ENCODE peak calls at places on chromosomes 12 and 14, in five cellular contexts. One of them, this sample, is unnamed.

GRCh38 chr14:101098641-101099040 is 195.1 kb upstream of the RTL1 start:
- DNase-seq in non-pigmented ciliary epithelial cell: peak; percentile 43
- DNase-seq in stomach: no peak
- DNase-seq in lower leg skin: no peak
- DNase-seq in hippocampal formation: no peak
- DNase-seq in this sample: peak; percentile 67

GRCh38 chr12:115857160-115857920 is 420.2 kb downstream of the MED13L start:
- DNase-seq in non-pigmented ciliary epithelial cell: no peak
- DNase-seq in stomach: no peak
- DNase-seq in lower leg skin: no peak
- DNase-seq in hippocampal formation: no peak
- DNase-seq in this sample: no peak

GRCh38 chr14:101097109-101097793 is 193.7 kb upstream of the RTL1 start:
- DNase-seq in non-pigmented ciliary epithelial cell: no peak
- DNase-seq in stomach: no peak
- DNase-seq in lower leg skin: no peak
- DNase-seq in hippocampal formation: no peak
- DNase-seq in this sample: no peak

GRCh38 chr12:51330186-51330585 is 6.2 kb upstream of the BIN2 start:
- DNase-seq in non-pigmented ciliary epithelial cell: no peak
- DNase-seq in stomach: no peak
- DNase-seq in lower leg skin: no peak
- DNase-seq in hippocampal formation: no peak
- DNase-seq in this sample: no peak

GRCh38 chr12:68319988-68320623 is 12.1 kb downstream of the MDM1 start:
- DNase-seq in non-pigmented ciliary epithelial cell: no peak
- DNase-seq in stomach: no peak
- DNase-seq in lower leg skin: no peak
- DNase-seq in hippocampal formation: no peak
- DNase-seq in this sample: peak; percentile 84

GRCh38 chr12:2136901-2137300 is 84.1 kb downstream of the CACNA1C start:
- DNase-seq in non-pigmented ciliary epithelial cell: no peak
- DNase-seq in stomach: no peak
- DNase-seq in lower leg skin: no peak
- DNase-seq in hippocampal formation: no peak
- DNase-seq in this sample: no peak

GRCh38 chr12:91778938-91779400 is 366.7 kb downstream of the BTG1 start:
- DNase-seq in non-pigmented ciliary epithelial cell: peak; percentile 90
- DNase-seq in stomach: peak; percentile 26
- DNase-seq in lower leg skin: no peak
- DNase-seq in hippocampal formation: no peak
- DNase-seq in this sample: peak; percentile 93

GRCh38 chr12:86914716-86915115 is 658.5 kb upstream of the MGAT4C start:
- DNase-seq in non-pigmented ciliary epithelial cell: peak; percentile 13
- DNase-seq in stomach: no peak
- DNase-seq in lower leg skin: no peak
- DNase-seq in hippocampal formation: no peak
- DNase-seq in this sample: peak; percentile 44

GRCh38 chr14:34334329-34334728 is 127.7 kb downstream of the SPTSSA start:
- DNase-seq in non-pigmented ciliary epithelial cell: no peak
- DNase-seq in stomach: no peak
- DNase-seq in lower leg skin: no peak
- DNase-seq in hippocampal formation: no peak
- DNase-seq in this sample: no peak

GRCh38 chr12:66288121-66288520 is 14.2 kb upstream of the HELB start:
- DNase-seq in non-pigmented ciliary epithelial cell: no peak
- DNase-seq in stomach: no peak
- DNase-seq in lower leg skin: no peak
- DNase-seq in hippocampal formation: no peak
- DNase-seq in this sample: no peak

GRCh38 chr12:64389154-64389553 is 1.4 kb downstream of the C12orf56 start:
- DNase-seq in non-pigmented ciliary epithelial cell: no peak
- DNase-seq in stomach: no peak
- DNase-seq in lower leg skin: no peak
- DNase-seq in hippocampal formation: no peak
- DNase-seq in this sample: no peak

GRCh38 chr14:68084256-68084655 is 264.7 kb downstream of the RAD51B start:
- DNase-seq in non-pigmented ciliary epithelial cell: no peak
- DNase-seq in stomach: no peak
- DNase-seq in lower leg skin: no peak
- DNase-seq in hippocampal formation: no peak
- DNase-seq in this sample: peak; percentile 23

GRCh38 chr14:102941419-102942011 is 19.1 kb downstream of the AMN start:
- DNase-seq in non-pigmented ciliary epithelial cell: no peak
- DNase-seq in stomach: no peak
- DNase-seq in lower leg skin: no peak
- DNase-seq in hippocampal formation: no peak
- DNase-seq in this sample: no peak

GRCh38 chr12:91194500-91194899 is 11.9 kb upstream of the DCN start:
- DNase-seq in non-pigmented ciliary epithelial cell: peak; percentile 59
- DNase-seq in stomach: no peak
- DNase-seq in lower leg skin: no peak
- DNase-seq in hippocampal formation: no peak
- DNase-seq in this sample: peak; percentile 70

GRCh38 chr14:69005432-69006148 is 26.5 kb upstream of the ACTN1 start:
- DNase-seq in non-pigmented ciliary epithelial cell: peak; percentile 89
- DNase-seq in stomach: peak; percentile 55
- DNase-seq in lower leg skin: peak; percentile 92
- DNase-seq in hippocampal formation: no peak
- DNase-seq in this sample: peak; percentile 77

GRCh38 chr14:44113769-44114730 is 393.0 kb downstream of the FSCB start:
- DNase-seq in non-pigmented ciliary epithelial cell: no peak
- DNase-seq in stomach: no peak
- DNase-seq in lower leg skin: no peak
- DNase-seq in hippocampal formation: no peak
- DNase-seq in this sample: no peak

GRCh38 chr14:51458563-51458955 is 193.2 kb upstream of the FRMD6 start:
- DNase-seq in non-pigmented ciliary epithelial cell: peak; percentile 87
- DNase-seq in stomach: no peak
- DNase-seq in lower leg skin: no peak
- DNase-seq in hippocampal formation: no peak
- DNase-seq in this sample: peak; percentile 98

GRCh38 chr12:92188517-92189188 is 43.0 kb upstream of the BTG1 start:
- DNase-seq in non-pigmented ciliary epithelial cell: no peak
- DNase-seq in stomach: no peak
- DNase-seq in lower leg skin: no peak
- DNase-seq in hippocampal formation: no peak
- DNase-seq in this sample: no peak

GRCh38 chr14:48140804-48141203 is 465.4 kb upstream of the MDGA2 start:
- DNase-seq in non-pigmented ciliary epithelial cell: no peak
- DNase-seq in stomach: no peak
- DNase-seq in lower leg skin: no peak
- DNase-seq in hippocampal formation: no peak
- DNase-seq in this sample: peak; percentile 0

GRCh38 chr14:103905861-103906456 is 22.3 kb upstream of the TDRD9 start:
- DNase-seq in non-pigmented ciliary epithelial cell: no peak
- DNase-seq in stomach: no peak
- DNase-seq in lower leg skin: no peak
- DNase-seq in hippocampal formation: no peak
- DNase-seq in this sample: no peak

GRCh38 chr12:112820796-112821195 is 29.2 kb downstream of the RPH3A start:
- DNase-seq in non-pigmented ciliary epithelial cell: no peak
- DNase-seq in stomach: no peak
- DNase-seq in lower leg skin: no peak
- DNase-seq in hippocampal formation: no peak
- DNase-seq in this sample: no peak

GRCh38 chr14:104980601-104981531 is 2.7 kb upstream of the AHNAK2 start:
- DNase-seq in non-pigmented ciliary epithelial cell: no peak
- DNase-seq in stomach: no peak
- DNase-seq in lower leg skin: no peak
- DNase-seq in hippocampal formation: no peak
- DNase-seq in this sample: no peak

GRCh38 chr12:58504539-58504938 is 415.8 kb downstream of the LRIG3 start:
- DNase-seq in non-pigmented ciliary epithelial cell: no peak
- DNase-seq in stomach: no peak
- DNase-seq in lower leg skin: no peak
- DNase-seq in hippocampal formation: no peak
- DNase-seq in this sample: peak; percentile 42

GRCh38 chr12:94109154-94109553 is 39.2 kb upstream of the PLXNC1 start:
- DNase-seq in non-pigmented ciliary epithelial cell: no peak
- DNase-seq in stomach: no peak
- DNase-seq in lower leg skin: no peak
- DNase-seq in hippocampal formation: no peak
- DNase-seq in this sample: peak; percentile 48

GRCh38 chr14:94536836-94537235 is 24.4 kb upstream of the SERPINA4 start:
- DNase-seq in non-pigmented ciliary epithelial cell: no peak
- DNase-seq in stomach: no peak
- DNase-seq in lower leg skin: peak; percentile 28
- DNase-seq in hippocampal formation: no peak
- DNase-seq in this sample: no peak

GRCh38 chr12:1642513-1642912 is 13.5 kb downstream of the WNT5B start:
- DNase-seq in non-pigmented ciliary epithelial cell: no peak
- DNase-seq in stomach: no peak
- DNase-seq in lower leg skin: no peak
- DNase-seq in hippocampal formation: no peak
- DNase-seq in this sample: no peak